ENCODE peak calls at places on chromosomes 5 and 9, in four cellular contexts. H is K562, Z is HepG2, P is H1. A is an unnamed sample.

GRCh38 chr5:111747336-111747735 is 9.7 kb downstream of the NREP start:
- DNase-seq in H (no peak), Z (no peak), P (no peak), A (no peak)

GRCh38 chr5:96537386-96537785 is 104.3 kb upstream of the PCSK1 start:
- DNase-seq in P (no peak), Z (no peak), H (no peak), A (no peak)

GRCh38 chr9:93287189-93287552 is 103.2 kb downstream of the WNK2 start:
- DNase-seq in P (no peak), Z (no peak), H (no peak), A (no peak)

GRCh38 chr5:57499262-57500050 is 16.8 kb upstream of the ACTBL2 start:
- DNase-seq in Z (peak; percentile 5), P (no peak), H (peak; percentile 39), A (peak; percentile 62)

GRCh38 chr5:347712-348284 is 26.3 kb downstream of the AHRR start:
- DNase-seq in P (no peak), H (no peak), Z (no peak), A (no peak)

GRCh38 chr5:39264528-39264927 is 45.2 kb upstream of the FYB1 start:
- DNase-seq in Z (no peak), P (no peak), H (no peak), A (no peak)

GRCh38 chr9:114287001-114287762 is 35.7 kb upstream of the ORM1 start:
- DNase-seq in H (no peak), Z (no peak), P (peak; percentile 45), A (no peak)

GRCh38 chr9:33446507-33447403 is 638 bp downstream of the AQP3 start:
- DNase-seq in H (peak; percentile 76), Z (peak; percentile 37), P (no peak), A (no peak)

GRCh38 chr9:91043041-91043740 is 241.6 kb downstream of the SYK start:
- DNase-seq in H (no peak), P (no peak), Z (no peak), A (no peak)

GRCh38 chr9:38423939-38424843 is at the start of gene IGFBPL1:
- DNase-seq in H (peak; percentile 36), Z (no peak), P (peak; percentile 72), A (no peak)

DNA sequence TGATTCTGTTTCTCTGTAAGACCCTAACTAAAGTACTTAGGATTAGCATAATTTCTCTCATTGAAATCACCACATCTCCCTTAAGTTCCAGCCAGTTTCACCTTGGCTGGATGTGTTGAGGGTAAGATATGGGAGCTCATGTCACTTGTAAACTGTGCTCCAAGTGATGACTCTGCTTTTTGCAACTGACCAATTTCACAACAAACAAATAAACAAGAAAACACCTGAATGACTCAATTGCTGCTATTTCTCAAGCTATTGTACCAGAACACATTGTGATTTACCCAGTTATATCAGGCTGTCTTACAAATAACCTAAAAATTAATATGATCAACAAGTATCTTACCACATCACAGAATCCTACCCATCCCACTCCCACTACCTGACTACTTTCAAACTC is 379.1 kb upstream of the KIF2A start:
- DNase-seq in Z (no peak), H (no peak), P (no peak), A (no peak)
- TF ChIP-seq FOSL1 in Z (no peak), H (no peak), P (no peak), A (no peak)

DNA sequence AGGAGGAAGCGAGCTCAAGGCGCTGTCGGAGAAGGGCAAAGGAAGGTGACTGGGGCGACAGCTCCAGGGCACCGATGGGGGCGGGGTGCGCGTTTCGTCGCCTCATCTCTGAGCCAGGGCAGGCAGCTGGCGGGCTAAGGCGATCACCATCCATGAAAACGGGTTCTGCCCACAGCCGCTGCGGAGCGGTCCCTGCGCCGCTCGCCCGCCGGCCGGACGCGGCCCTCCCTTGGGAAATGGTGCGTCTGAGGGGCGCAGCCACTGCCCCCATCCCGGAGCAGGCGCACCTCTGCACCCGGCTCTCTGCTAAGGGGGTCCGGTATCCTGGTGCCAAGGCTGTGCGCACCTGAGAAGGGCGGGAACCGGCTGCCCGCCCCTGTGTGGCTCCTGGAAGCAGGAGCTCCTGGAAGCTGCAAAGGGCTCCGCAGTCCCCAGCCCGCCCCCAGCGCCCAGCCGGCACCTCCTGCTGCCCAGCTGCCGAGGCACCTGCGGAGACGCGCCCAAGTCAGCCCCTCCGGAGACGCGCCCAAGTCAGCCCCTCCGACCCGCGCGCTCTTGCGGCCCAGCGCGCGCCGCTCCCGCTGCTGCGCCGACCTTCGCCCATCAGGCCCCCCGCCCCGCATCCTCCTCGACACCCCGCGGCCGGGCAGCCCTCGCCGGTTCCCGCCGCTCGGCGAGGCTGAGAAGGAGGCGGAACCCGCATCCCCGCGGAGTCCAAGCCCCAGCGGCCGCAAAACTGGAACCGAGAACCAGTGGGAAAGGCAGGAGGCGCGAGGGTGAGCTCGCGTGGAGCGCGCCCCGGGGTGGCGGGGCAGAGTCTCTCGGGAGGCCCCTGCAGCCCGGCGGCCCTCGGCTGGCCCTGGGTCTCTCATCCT is 757 bp downstream of the ANKRD34B start:
- DNase-seq in P (peak; percentile 77), H (no peak), Z (no peak), A (no peak)
- TF ChIP-seq EZH2 in P (peak; percentile 77), H (no peak), Z (no peak), A (no peak)

DNA sequence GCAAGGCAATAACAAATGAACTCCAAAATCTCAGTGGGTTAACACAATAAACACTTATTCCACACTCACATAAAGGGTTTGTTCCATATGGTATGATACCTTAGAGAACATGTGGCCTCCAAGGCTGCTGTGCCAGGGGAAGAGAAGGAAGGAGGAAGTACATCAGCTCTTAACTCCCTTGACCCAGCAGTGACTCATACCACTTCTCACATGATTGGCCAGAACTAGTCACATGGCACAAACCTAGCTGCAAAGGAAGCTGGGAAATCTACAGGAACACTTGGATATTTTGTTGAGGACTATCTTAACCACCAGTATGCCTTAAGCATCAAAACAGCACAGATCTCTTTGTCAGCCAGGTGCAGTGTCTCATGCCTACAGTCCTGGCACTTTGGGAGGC is 99.3 kb downstream of the SLIT3 start:
- DNase-seq in H (peak; percentile 30), P (no peak), Z (no peak), A (no peak)
- TF ChIP-seq ATF3 in H (no peak), P (no peak), Z (no peak), A (no peak)

GRCh38 chr9:94948567-94949235 is 222.2 kb downstream of the AOPEP start:
- DNase-seq in P (no peak), Z (no peak), H (no peak), A (no peak)
- TF ChIP-seq FOSL1 in P (no peak), Z (no peak), H (no peak), A (no peak)

GRCh38 chr5:1878050-1878849 is 4.5 kb downstream of the IRX4 start:
- DNase-seq in P (peak; percentile 74), Z (no peak), H (no peak), A (no peak)

GRCh38 chr5:1875843-1876671 is 6.7 kb downstream of the IRX4 start:
- DNase-seq in Z (no peak), P (peak; percentile 76), H (no peak), A (no peak)

GRCh38 chr5:1876708-1877433 is 5.9 kb downstream of the IRX4 start:
- DNase-seq in Z (no peak), P (no peak), H (no peak), A (no peak)

GRCh38 chr5:1879292-1880263 is 3.1 kb downstream of the IRX4 start:
- DNase-seq in H (no peak), P (no peak), Z (no peak), A (no peak)

GRCh38 chr5:1877434-1878049 is 5.2 kb downstream of the IRX4 start:
- DNase-seq in H (no peak), P (peak; percentile 68), Z (no peak), A (no peak)
- TF ChIP-seq EZH2 in H (no peak), P (peak; percentile 50), Z (no peak), A (no peak)

GRCh38 chr5:169934990-169935389 is 45.3 kb downstream of the INSYN2B start:
- DNase-seq in Z (no peak), P (no peak), H (no peak), A (no peak)

GRCh38 chr5:169933127-169933526 is 47.2 kb downstream of the INSYN2B start:
- DNase-seq in H (no peak), Z (no peak), P (no peak), A (no peak)

GRCh38 chr5:169938439-169938838 is 41.9 kb downstream of the INSYN2B start:
- DNase-seq in P (no peak), Z (no peak), H (no peak), A (no peak)

DNA sequence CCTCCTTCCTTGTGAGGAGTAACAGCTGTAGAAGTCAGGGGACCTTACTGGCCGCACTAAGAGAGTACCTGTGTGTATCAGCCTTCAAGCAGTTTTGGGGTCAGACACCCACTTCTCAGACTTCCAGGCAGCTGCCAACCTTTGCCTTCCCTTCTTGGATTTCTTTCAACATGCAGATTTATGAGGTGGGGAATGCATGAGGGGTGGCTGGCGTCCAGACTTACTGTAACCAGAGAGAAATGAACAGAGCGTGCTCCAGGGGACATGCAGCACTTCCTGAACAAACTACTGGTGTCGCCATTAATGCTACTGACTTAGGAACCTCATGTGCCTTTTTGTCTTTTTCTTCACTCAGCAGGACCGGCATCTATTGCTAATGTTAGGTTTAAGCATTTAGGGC is 46.7 kb downstream of the INSYN2B start:
- DNase-seq in P (no peak), Z (no peak), H (no peak), A (no peak)
- TF ChIP-seq ATF3 in P (no peak), Z (no peak), H (no peak), A (no peak)

GRCh38 chr9:21404146-21404545 is 4.8 kb upstream of the IFNA8 start:
- DNase-seq in P (no peak), Z (no peak), H (no peak), A (no peak)

GRCh38 chr9:21398955-21399489 is 9.9 kb upstream of the IFNA8 start:
- DNase-seq in H (no peak), P (no peak), Z (no peak), A (no peak)

DNA sequence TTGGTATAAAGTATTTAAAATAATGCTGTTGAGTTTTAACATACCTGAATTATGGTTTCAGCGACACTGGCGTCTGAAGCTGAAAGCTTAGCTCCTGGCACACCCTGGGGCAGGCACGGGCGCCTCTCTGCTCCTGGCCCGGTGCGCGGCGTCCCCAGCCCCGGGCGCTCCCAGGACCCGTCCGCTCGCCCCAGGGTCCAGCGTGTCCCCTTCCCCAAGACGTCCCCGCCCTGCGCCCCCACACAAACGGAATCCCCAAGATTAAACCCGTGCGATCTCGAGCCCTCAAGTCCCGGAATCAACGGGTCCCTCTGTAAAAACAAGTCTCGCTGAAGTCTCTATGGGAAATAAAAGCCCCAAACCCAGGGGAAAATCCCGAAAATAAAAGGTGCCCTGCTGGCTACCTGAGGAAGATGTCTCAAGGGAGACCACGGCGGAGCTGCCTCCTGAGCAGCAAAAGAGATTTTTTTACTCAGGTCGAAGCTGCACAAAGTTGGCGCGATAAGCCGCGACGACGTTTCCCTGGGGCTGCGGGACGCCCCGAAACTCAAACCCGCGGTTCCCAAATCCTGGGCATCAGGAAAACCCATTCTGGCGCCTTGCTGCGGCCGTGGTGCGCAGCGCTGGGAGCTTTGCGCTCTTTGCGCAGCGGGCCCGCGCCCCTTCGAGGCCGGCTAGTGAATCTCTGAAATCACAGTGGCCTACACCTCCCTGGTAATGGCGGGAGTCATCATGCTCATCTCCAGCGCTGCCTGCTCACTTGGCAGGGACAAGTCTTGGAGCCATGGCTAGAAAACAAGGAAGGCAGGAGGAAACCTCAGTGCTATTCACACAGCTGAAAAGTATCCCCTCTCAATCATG is 6.3 kb upstream of the IFNA8 start:
- DNase-seq in P (peak; percentile 82), Z (no peak), H (no peak), A (no peak)
- TF ChIP-seq FOSL1 in P (peak; percentile 86), Z (no peak), H (no peak), A (no peak)

DNA sequence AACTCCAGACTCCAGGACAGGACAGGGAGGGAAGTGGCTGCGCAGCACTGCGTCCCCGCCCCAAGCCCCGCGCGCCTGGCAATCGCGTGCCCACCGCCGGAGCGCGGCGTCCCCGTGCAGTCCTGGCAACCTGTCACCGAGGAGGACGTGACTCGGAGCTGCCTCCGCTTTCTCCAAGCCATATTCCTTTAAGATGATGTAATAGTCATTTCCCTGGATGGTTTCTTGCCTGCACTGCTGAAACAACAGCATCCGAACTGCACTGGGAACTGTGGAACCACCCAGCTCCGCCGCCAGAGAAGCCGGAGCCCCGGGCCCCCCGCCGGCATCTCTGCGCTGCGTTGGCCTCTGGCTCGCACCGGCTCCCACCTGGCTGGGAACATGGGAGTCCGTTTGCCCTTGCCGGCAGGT is 34.5 kb downstream of the KCTD16 start:
- DNase-seq in P (peak; percentile 76), H (no peak), Z (no peak), A (no peak)
- TF ChIP-seq EZH2 in P (no peak), H (no peak), Z (no peak), A (no peak)

A was measured in HCT116.